ENCODE peak calls at places on chromosome 9, in four cellular contexts. One of them, this sample, is unnamed.
A peak's percentile ranks its signal among the peaks of the same experiment; 100 is the strongest.

GRCh38 chr9:29866556-29866955 is 2293.3 kb upstream of the C9orf72 start:
- ATAC-seq in lower lobe of right lung: no peak
- ATAC-seq in heart right ventricle: no peak
- ATAC-seq in heart left ventricle: no peak
- ATAC-seq in this sample: no peak

GRCh38 chr9:5582835-5583195 is 46.1 kb upstream of the RIC1 start:
- ATAC-seq in lower lobe of right lung: peak; percentile 46
- ATAC-seq in heart right ventricle: peak; percentile 52
- ATAC-seq in heart left ventricle: peak; percentile 64
- ATAC-seq in this sample: peak; percentile 57

GRCh38 chr9:28289732-28290131 is 716.5 kb upstream of the C9orf72 start:
- ATAC-seq in lower lobe of right lung: no peak
- ATAC-seq in heart right ventricle: no peak
- ATAC-seq in heart left ventricle: no peak
- ATAC-seq in this sample: no peak

GRCh38 chr9:133127340-133127981 is 6.4 kb upstream of the RALGDS start:
- ATAC-seq in lower lobe of right lung: peak; percentile 83
- ATAC-seq in heart right ventricle: peak; percentile 41
- ATAC-seq in heart left ventricle: peak; percentile 71
- ATAC-seq in this sample: peak; percentile 59

GRCh38 chr9:109519366-109519765 is 21.3 kb upstream of the PTPN3 start:
- ATAC-seq in lower lobe of right lung: no peak
- ATAC-seq in heart right ventricle: no peak
- ATAC-seq in heart left ventricle: no peak
- ATAC-seq in this sample: no peak

GRCh38 chr9:4572184-4572826 is 82.0 kb downstream of the SLC1A1 start:
- ATAC-seq in lower lobe of right lung: no peak
- ATAC-seq in heart right ventricle: no peak
- ATAC-seq in heart left ventricle: no peak
- ATAC-seq in this sample: no peak

GRCh38 chr9:88193766-88194165 is 55.5 kb upstream of the SPATA31C2 start:
- ATAC-seq in lower lobe of right lung: no peak
- ATAC-seq in heart right ventricle: peak; percentile 65
- ATAC-seq in heart left ventricle: peak; percentile 96
- ATAC-seq in this sample: no peak

GRCh38 chr9:7320139-7320538 is 479.4 kb downstream of the DMAC1 start:
- ATAC-seq in lower lobe of right lung: no peak
- ATAC-seq in heart right ventricle: no peak
- ATAC-seq in heart left ventricle: peak; percentile 73
- ATAC-seq in this sample: peak; percentile 51

GRCh38 chr9:34992376-34992951 is 2.9 kb downstream of the DNAJB5 start:
- ATAC-seq in lower lobe of right lung: no peak
- ATAC-seq in heart right ventricle: no peak
- ATAC-seq in heart left ventricle: peak; percentile 18
- ATAC-seq in this sample: no peak

GRCh38 chr9:107976767-107977166 is 487.2 kb upstream of the KLF4 start:
- ATAC-seq in lower lobe of right lung: peak; percentile 93
- ATAC-seq in heart right ventricle: peak; percentile 94
- ATAC-seq in heart left ventricle: peak; percentile 94
- ATAC-seq in this sample: peak; percentile 94

GRCh38 chr9:109816490-109816889 is 36.5 kb downstream of the PALM2AKAP2 start:
- ATAC-seq in lower lobe of right lung: peak; percentile 49
- ATAC-seq in heart right ventricle: peak; percentile 83
- ATAC-seq in heart left ventricle: peak; percentile 86
- ATAC-seq in this sample: peak; percentile 70

GRCh38 chr9:27386759-27387158 is 89.8 kb upstream of the EQTN start:
- ATAC-seq in lower lobe of right lung: peak; percentile 41
- ATAC-seq in heart right ventricle: no peak
- ATAC-seq in heart left ventricle: no peak
- ATAC-seq in this sample: no peak

GRCh38 chr9:5938449-5938848 is 47.8 kb downstream of the MLANA start:
- ATAC-seq in lower lobe of right lung: no peak
- ATAC-seq in heart right ventricle: no peak
- ATAC-seq in heart left ventricle: no peak
- ATAC-seq in this sample: no peak

GRCh38 chr9:121463026-121463827 is 36.4 kb downstream of the GGTA1 start:
- ATAC-seq in lower lobe of right lung: peak; percentile 72
- ATAC-seq in heart right ventricle: peak; percentile 54
- ATAC-seq in heart left ventricle: peak; percentile 81
- ATAC-seq in this sample: peak; percentile 51

GRCh38 chr9:104941597-104941996 is 13.6 kb upstream of the ABCA1 start:
- ATAC-seq in lower lobe of right lung: no peak
- ATAC-seq in heart right ventricle: no peak
- ATAC-seq in heart left ventricle: no peak
- ATAC-seq in this sample: no peak

GRCh38 chr9:27033815-27034403 is 28.4 kb upstream of the LRRC19 start:
- ATAC-seq in lower lobe of right lung: peak; percentile 59
- ATAC-seq in heart right ventricle: no peak
- ATAC-seq in heart left ventricle: peak; percentile 51
- ATAC-seq in this sample: no peak

GRCh38 chr9:128371622-128372117 is 496 bp downstream of the URM1 start:
- ATAC-seq in lower lobe of right lung: no peak
- ATAC-seq in heart right ventricle: no peak
- ATAC-seq in heart left ventricle: no peak
- ATAC-seq in this sample: no peak

GRCh38 chr9:38089387-38090165 is 20.5 kb upstream of the SHB start:
- ATAC-seq in lower lobe of right lung: no peak
- ATAC-seq in heart right ventricle: no peak
- ATAC-seq in heart left ventricle: no peak
- ATAC-seq in this sample: no peak

GRCh38 chr9:21607576-21607975 is 125.5 kb upstream of the IFNE start:
- ATAC-seq in lower lobe of right lung: no peak
- ATAC-seq in heart right ventricle: no peak
- ATAC-seq in heart left ventricle: no peak
- ATAC-seq in this sample: no peak

GRCh38 chr9:99130069-99130468 is 25.2 kb downstream of the TGFBR1 start:
- ATAC-seq in lower lobe of right lung: no peak
- ATAC-seq in heart right ventricle: no peak
- ATAC-seq in heart left ventricle: no peak
- ATAC-seq in this sample: no peak

GRCh38 chr9:2022560-2022959 is 7.4 kb downstream of the SMARCA2 start:
- ATAC-seq in lower lobe of right lung: no peak
- ATAC-seq in heart right ventricle: no peak
- ATAC-seq in heart left ventricle: no peak
- ATAC-seq in this sample: no peak

DNA sequence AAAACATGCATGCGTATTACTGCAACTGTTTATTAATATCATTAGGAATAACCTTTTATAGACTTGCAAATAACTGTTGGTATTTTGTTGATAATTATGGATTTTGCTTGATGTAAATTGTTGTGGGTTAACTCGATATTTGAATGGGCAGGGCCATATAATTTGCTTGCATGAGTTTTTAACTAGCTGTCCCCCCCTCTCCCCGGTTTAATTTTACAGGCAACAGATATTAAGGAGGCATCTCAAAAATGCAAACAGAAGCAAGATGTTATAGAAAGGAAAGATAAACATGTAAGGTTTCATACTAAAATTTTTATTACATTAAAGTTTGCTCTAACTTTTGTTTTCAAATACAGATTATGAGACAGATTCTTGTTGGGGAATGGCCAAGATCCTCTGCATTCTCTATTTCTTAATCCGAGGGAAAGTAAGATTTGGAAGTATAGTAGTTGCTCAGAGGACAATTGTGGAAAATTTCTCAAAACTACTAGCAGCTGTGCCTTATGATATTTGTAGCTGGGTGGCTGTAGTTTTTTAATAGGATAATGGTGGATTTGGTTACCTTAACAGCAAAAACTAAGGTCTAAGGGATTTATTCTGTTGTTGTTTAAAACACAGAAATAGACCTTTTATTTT is 27.3 kb downstream of the SMC5 start:
- ATAC-seq in lower lobe of right lung: no peak
- ATAC-seq in heart right ventricle: no peak
- ATAC-seq in heart left ventricle: no peak
- ATAC-seq in this sample: no peak
- H3K36me3 ChIP-seq in lower lobe of right lung: peaks cover 67% of the 10 kb centered on the region
- H3K36me3 ChIP-seq in heart right ventricle: no peaks in the 10 kb centered on the region
- H3K36me3 ChIP-seq in heart left ventricle: peaks cover 83% of the 10 kb centered on the region
- H3K36me3 ChIP-seq in this sample: peaks cover 42% of the 10 kb centered on the region

DNA sequence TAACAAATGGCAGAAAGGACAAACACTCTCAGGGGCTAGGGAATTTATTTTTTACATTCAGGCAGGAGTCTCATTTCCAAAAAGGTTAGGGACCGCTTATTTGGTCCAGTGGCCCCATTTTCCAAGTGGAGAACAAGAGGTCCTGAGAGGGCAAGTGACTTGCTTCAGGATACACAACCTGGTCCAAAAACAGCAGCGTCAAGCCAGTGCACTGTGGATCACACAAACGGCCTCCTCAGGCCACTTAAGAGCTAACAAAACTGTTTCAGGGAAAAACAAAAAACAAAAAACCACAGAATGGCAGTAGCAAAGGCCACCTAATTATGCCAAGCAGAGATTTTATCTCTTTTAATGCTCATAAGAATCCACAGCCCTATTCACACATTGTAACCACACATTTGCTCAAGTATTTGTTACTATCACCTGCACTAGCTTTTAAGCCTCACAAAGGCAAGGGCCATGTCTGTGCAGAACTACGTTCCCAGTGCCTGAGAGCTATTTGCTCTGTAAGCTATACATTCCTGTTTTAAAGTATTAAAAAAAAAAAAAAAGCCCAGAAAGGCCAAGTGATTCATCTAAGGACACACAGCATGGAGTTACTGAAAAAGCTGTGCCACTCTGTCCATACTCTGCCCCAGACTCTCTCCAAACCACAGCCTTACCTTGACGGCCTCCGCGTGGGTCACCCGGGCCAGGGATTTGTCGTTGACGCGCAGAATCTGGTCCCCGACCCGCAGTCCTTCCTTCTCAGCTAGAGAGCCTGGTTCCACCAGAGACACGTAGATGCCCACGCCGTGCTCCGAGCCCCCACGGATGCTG is 1.5 kb downstream of the WHRN start:
- ATAC-seq in lower lobe of right lung: no peak
- ATAC-seq in heart right ventricle: no peak
- ATAC-seq in heart left ventricle: no peak
- ATAC-seq in this sample: no peak
- H3K36me3 ChIP-seq in lower lobe of right lung: no peaks in the 10 kb centered on the region
- H3K36me3 ChIP-seq in heart right ventricle: no peaks in the 10 kb centered on the region
- H3K36me3 ChIP-seq in heart left ventricle: no peaks in the 10 kb centered on the region
- H3K36me3 ChIP-seq in this sample: no peaks in the 10 kb centered on the region

DNA sequence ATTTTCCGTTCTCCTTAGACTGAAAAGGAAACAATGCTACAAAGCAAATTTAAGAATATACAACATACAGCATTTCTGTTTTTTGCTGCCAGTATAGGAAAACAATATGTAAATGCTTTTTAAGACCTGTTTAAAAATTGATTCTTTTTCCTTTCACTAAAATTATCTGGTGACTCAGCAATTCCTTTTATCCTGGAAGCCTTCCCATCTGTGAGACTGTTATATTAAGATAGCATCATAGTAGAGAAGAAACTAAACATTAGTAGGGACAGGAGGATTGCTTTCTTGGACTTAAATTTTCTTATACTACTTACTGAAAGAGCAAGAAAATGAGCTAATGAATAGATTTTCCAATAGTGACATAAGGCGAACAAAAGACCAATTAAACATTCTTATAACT is 30.0 kb upstream of the GPR21 start:
- ATAC-seq in lower lobe of right lung: no peak
- ATAC-seq in heart right ventricle: no peak
- ATAC-seq in heart left ventricle: no peak
- ATAC-seq in this sample: no peak
- H3K36me3 ChIP-seq in lower lobe of right lung: peaks cover 57% of the 10 kb centered on the region
- H3K36me3 ChIP-seq in heart right ventricle: no peaks in the 10 kb centered on the region
- H3K36me3 ChIP-seq in heart left ventricle: peaks cover 63% of the 10 kb centered on the region
- H3K36me3 ChIP-seq in this sample: peaks cover 44% of the 10 kb centered on the region

GRCh38 chr9:18896004-18896403 is 137.0 kb downstream of the SAXO1 start:
- ATAC-seq in lower lobe of right lung: no peak
- ATAC-seq in heart right ventricle: no peak
- ATAC-seq in heart left ventricle: no peak
- ATAC-seq in this sample: no peak

GRCh38 chr9:18890372-18890771 is 142.6 kb downstream of the SAXO1 start:
- ATAC-seq in lower lobe of right lung: no peak
- ATAC-seq in heart right ventricle: no peak
- ATAC-seq in heart left ventricle: no peak
- ATAC-seq in this sample: peak; percentile 34

GRCh38 chr9:18893051-18893450 is 140.0 kb downstream of the SAXO1 start:
- ATAC-seq in lower lobe of right lung: no peak
- ATAC-seq in heart right ventricle: no peak
- ATAC-seq in heart left ventricle: no peak
- ATAC-seq in this sample: no peak

GRCh38 chr9:18891946-18892670 is 140.9 kb downstream of the SAXO1 start:
- ATAC-seq in lower lobe of right lung: no peak
- ATAC-seq in heart right ventricle: no peak
- ATAC-seq in heart left ventricle: no peak
- ATAC-seq in this sample: no peak

DNA sequence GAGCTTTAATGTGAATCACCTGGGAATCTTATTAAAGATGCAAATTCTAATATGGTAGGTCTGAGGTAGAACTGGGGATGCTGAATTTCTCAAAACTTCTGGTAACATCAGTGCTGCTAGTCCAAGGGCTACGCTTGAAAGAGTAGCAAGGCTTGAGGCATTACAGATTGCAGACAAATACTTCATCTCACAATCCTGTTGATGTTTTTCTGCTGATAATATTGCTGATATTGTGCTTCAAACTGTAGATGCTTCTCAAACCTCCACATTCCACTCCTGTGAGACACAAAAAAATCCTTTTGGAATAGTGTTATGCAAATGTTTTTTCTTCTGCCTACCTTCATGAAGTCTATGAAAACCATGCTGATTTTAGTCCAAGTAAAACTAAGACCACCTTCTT is 139.5 kb downstream of the SAXO1 start:
- ATAC-seq in lower lobe of right lung: no peak
- ATAC-seq in heart right ventricle: no peak
- ATAC-seq in heart left ventricle: no peak
- ATAC-seq in this sample: no peak
- H3K36me3 ChIP-seq in lower lobe of right lung: no peaks in the 10 kb centered on the region
- H3K36me3 ChIP-seq in heart right ventricle: no peaks in the 10 kb centered on the region
- H3K36me3 ChIP-seq in heart left ventricle: no peaks in the 10 kb centered on the region
- H3K36me3 ChIP-seq in this sample: peaks cover 83% of the 10 kb centered on the region

DNA sequence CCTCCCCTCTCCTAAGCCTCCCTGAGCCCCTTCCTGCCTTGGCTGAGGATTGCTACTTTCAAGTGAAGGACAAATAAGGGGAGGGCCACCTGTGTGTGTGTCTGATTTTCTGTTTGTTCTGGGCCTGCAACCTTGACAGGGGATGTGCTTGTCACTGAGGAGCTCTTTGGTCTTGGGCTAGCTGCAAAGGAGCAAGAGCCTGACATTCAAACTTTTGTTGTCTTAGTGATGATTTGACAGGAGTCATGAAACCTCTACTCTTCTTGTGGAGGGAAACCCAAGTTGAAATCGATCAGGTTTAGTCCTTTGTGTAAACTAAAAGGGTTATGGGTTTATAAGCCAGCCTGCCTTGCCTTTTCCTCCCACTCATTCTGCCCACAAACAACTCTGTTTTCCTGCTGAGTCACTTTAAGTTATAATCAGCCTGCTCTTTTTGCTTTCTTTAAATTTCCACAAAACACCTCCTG is 16.9 kb downstream of the CLTA start:
- ATAC-seq in lower lobe of right lung: no peak
- ATAC-seq in heart right ventricle: no peak
- ATAC-seq in heart left ventricle: no peak
- ATAC-seq in this sample: no peak
- H3K36me3 ChIP-seq in lower lobe of right lung: peaks cover 100% of the 10 kb centered on the region
- H3K36me3 ChIP-seq in heart right ventricle: peaks cover 4% of the 10 kb centered on the region
- H3K36me3 ChIP-seq in heart left ventricle: peaks cover 100% of the 10 kb centered on the region
- H3K36me3 ChIP-seq in this sample: peaks cover 100% of the 10 kb centered on the region

This sample was measured in gastroesophageal sphincter.